ENCODE peak calls at places on chromosomes 2 and 18, in seven cellular contexts. I is posterior vena cava, M is NCI-H345, Q is HT-29, X is ELF-1, C is epithelial cell of esophagus, G is HL-60. J is an unnamed sample.

GRCh38 chr2:158997037-158997785 is 28.8 kb downstream of the TANC1 start:
- DNase-seq in I (no peak), M (no peak), Q (peak), X (no peak), C (no peak), G (no peak), J (no peak)

GRCh38 chr2:153145470-153145869 is 333.1 kb downstream of the RPRM start:
- DNase-seq in I (no peak), M (no peak), Q (no peak), X (no peak), C (no peak), G (no peak), J (no peak)

GRCh38 chr18:7601249-7601620 is 34.1 kb downstream of the PTPRM start:
- DNase-seq in I (no peak), M (no peak), Q (no peak), X (no peak), C (peak), G (no peak), J (no peak)

GRCh38 chr2:171595896-171596295 is 73.6 kb downstream of the CYBRD1 start:
- DNase-seq in I (no peak), M (no peak), Q (no peak), X (no peak), C (peak), G (no peak), J (no peak)

GRCh38 chr2:43897492-43897891 is 58.7 kb downstream of the ABCG8 start:
- DNase-seq in I (no peak), M (peak), Q (no peak), X (no peak), C (no peak), G (no peak), J (no peak)

GRCh38 chr2:6785511-6785910 is 80.2 kb downstream of the CMPK2 start:
- DNase-seq in I (no peak), M (no peak), Q (no peak), X (no peak), C (no peak), G (no peak), J (no peak)

GRCh38 chr2:8544168-8544785 is 137.6 kb upstream of the ID2 start:
- DNase-seq in I (no peak), M (no peak), Q (no peak), X (no peak), C (no peak), G (no peak), J (no peak)

GRCh38 chr2:122539311-122539710 is 783.9 kb downstream of the TSN start:
- DNase-seq in I (no peak), M (no peak), Q (no peak), X (no peak), C (no peak), G (no peak), J (no peak)

GRCh38 chr2:104746790-104747320 is 107.1 kb upstream of the POU3F3 start:
- DNase-seq in I (no peak), M (no peak), Q (no peak), X (no peak), C (no peak), G (no peak), J (no peak)

GRCh38 chr2:238750212-238750904 is 97.5 kb upstream of the TWIST2 start:
- DNase-seq in I (no peak), M (no peak), Q (no peak), X (no peak), C (no peak), G (no peak), J (no peak)

GRCh38 chr2:128390256-128390990 is 71.8 kb upstream of the HS6ST1 start:
- DNase-seq in I (peak), M (no peak), Q (no peak), X (peak), C (no peak), G (no peak), J (no peak)

GRCh38 chr2:226664140-226664539 is 135.5 kb downstream of the IRS1 start:
- DNase-seq in I (no peak), M (no peak), Q (no peak), X (no peak), C (no peak), G (no peak), J (no peak)

GRCh38 chr18:50350699-50351098 is 24.1 kb upstream of the SKA1 start:
- DNase-seq in I (no peak), M (no peak), Q (no peak), X (no peak), C (no peak), G (no peak), J (no peak)

GRCh38 chr18:62717059-62717849 is 1.9 kb downstream of the PHLPP1 start:
- DNase-seq in I (no peak), M (peak), Q (peak), X (peak), C (peak), G (peak), J (no peak)

GRCh38 chr2:55862269-55862668 is 61.3 kb downstream of the EFEMP1 start:
- DNase-seq in I (no peak), M (no peak), Q (no peak), X (no peak), C (peak), G (no peak), J (no peak)

GRCh38 chr2:96690306-96691021 is 47.9 kb downstream of the FER1L5 start:
- DNase-seq in I (peak), M (no peak), Q (no peak), X (no peak), C (no peak), G (no peak), J (no peak)

GRCh38 chr2:164735309-164735919 is 106.2 kb downstream of the COBLL1 start:
- DNase-seq in I (no peak), M (no peak), Q (no peak), X (no peak), C (peak), G (no peak), J (no peak)

GRCh38 chr18:12086249-12086648 is 7.4 kb upstream of the ANKRD62 start:
- DNase-seq in I (no peak), M (peak), Q (peak), X (no peak), C (peak), G (no peak), J (no peak)

GRCh38 chr2:62868947-62869346 is 163.4 kb downstream of the EHBP1 start:
- DNase-seq in I (no peak), M (no peak), Q (no peak), X (no peak), C (no peak), G (no peak), J (no peak)

GRCh38 chr2:233356546-233357308 is 2.4 kb downstream of the DGKD start:
- DNase-seq in I (no peak), M (no peak), Q (no peak), X (no peak), C (peak), G (no peak), J (no peak)

GRCh38 chr18:2302628-2303516 is 268.4 kb downstream of the METTL4 start:
- DNase-seq in I (no peak), M (no peak), Q (peak), X (peak), C (peak), G (no peak), J (no peak)

GRCh38 chr18:8286303-8286702 is 322.9 kb upstream of the RAB12 start:
- DNase-seq in I (no peak), M (no peak), Q (no peak), X (no peak), C (no peak), G (no peak), J (no peak)

GRCh38 chr2:211744379-211744778 is 794.2 kb downstream of the ERBB4 start:
- DNase-seq in I (no peak), M (no peak), Q (no peak), X (no peak), C (no peak), G (no peak), J (no peak)

GRCh38 chr2:179686718-179687342 is 174.6 kb downstream of the ZNF385B start:
- DNase-seq in I (no peak), M (no peak), Q (no peak), X (no peak), C (no peak), G (no peak), J (no peak)

GRCh38 chr18:46071894-46072867 is at the start of gene PSTPIP2:
- DNase-seq in I (peak), M (peak), Q (peak), X (peak), C (peak), G (no peak), J (no peak)

GRCh38 chr18:27879540-27879939 is 297.4 kb downstream of the CDH2 start:
- DNase-seq in I (no peak), M (no peak), Q (no peak), X (no peak), C (no peak), G (no peak), J (no peak)

GRCh38 chr2:240398711-240399267 is 36.7 kb upstream of the GPC1 start:
- DNase-seq in I (peak), M (no peak), Q (no peak), X (no peak), C (no peak), G (no peak), J (no peak)

GRCh38 chr18:43596106-43596712 is 318.9 kb upstream of the SYT4 start:
- DNase-seq in I (no peak), M (peak), Q (peak), X (no peak), C (peak), G (no peak), J (no peak)

GRCh38 chr18:76410033-76410432 is 85.0 kb downstream of the ZNF516 start:
- DNase-seq in I (no peak), M (no peak), Q (no peak), X (no peak), C (no peak), G (no peak), J (no peak)

GRCh38 chr2:239883326-239884050 is 141.7 kb downstream of the NDUFA10 start:
- DNase-seq in I (peak), M (no peak), Q (no peak), X (no peak), C (no peak), G (no peak), J (no peak)

GRCh38 chr18:48611785-48612480 is 73.1 kb downstream of the CTIF start:
- DNase-seq in I (no peak), M (no peak), Q (no peak), X (no peak), C (no peak), G (no peak), J (no peak)

GRCh38 chr2:13919981-13920382 is 712.5 kb upstream of the LRATD1 start:
- DNase-seq in I (no peak), M (no peak), Q (no peak), X (no peak), C (peak), G (no peak), J (no peak)

GRCh38 chr2:108447947-108448677 is 894 bp upstream of the GCC2 start:
- DNase-seq in I (no peak), M (peak), Q (no peak), X (no peak), C (no peak), G (no peak), J (no peak)

GRCh38 chr2:201909961-201910361 is 103.6 kb downstream of the CDK15 start:
- DNase-seq in I (no peak), M (no peak), Q (no peak), X (no peak), C (peak), G (peak), J (no peak)

GRCh38 chr18:3479978-3480377 is 30.0 kb downstream of the TGIF1 start:
- DNase-seq in I (no peak), M (no peak), Q (no peak), X (no peak), C (no peak), G (no peak), J (no peak)

GRCh38 chr2:161147856-161148255 is 12.4 kb upstream of the TANK start:
- DNase-seq in I (no peak), M (no peak), Q (no peak), X (no peak), C (no peak), G (no peak), J (no peak)

GRCh38 chr2:223884399-223884798 is 47.0 kb upstream of the AP1S3 start:
- DNase-seq in I (no peak), M (no peak), Q (no peak), X (no peak), C (no peak), G (no peak), J (no peak)

GRCh38 chr18:31631526-31631925 is 39.8 kb downstream of the TTR start:
- DNase-seq in I (no peak), M (no peak), Q (no peak), X (no peak), C (no peak), G (no peak), J (no peak)